ENCODE peak calls at places on chromosomes 2 and 18, in six cellular contexts. N is lung microvascular endothelial cell, G is A172, A is AG09319, X is substantia nigra, U is SIG-M5. S is an unnamed sample.

GRCh38 chr2:215411941-215412743 is 23.7 kb downstream of the FN1 start:
- DNase-seq in A (no peak), X (no peak), N (no peak), G (no peak), U (no peak), S (no peak)

GRCh38 chr2:168643979-168644378 is 158.5 kb upstream of the NOSTRIN start:
- DNase-seq in G (no peak), A (no peak), U (no peak), X (no peak), N (no peak), S (no peak)

GRCh38 chr2:100730290-100730868 is 89.6 kb upstream of the NPAS2 start:
- DNase-seq in A (peak; percentile 52), N (peak; percentile 83), X (no peak), G (peak; percentile 51), U (no peak), S (no peak)

GRCh38 chr2:226845717-226846116 is 9.9 kb downstream of the RHBDD1 start:
- DNase-seq in G (no peak), X (no peak), A (no peak), N (no peak), U (no peak), S (no peak)

GRCh38 chr2:99382163-99382562 is 45.0 kb downstream of the EIF5B start:
- DNase-seq in N (no peak), G (no peak), U (no peak), A (no peak), X (no peak), S (no peak)

GRCh38 chr18:44170208-44170880 is 510.3 kb upstream of the SETBP1 start:
- DNase-seq in N (no peak), A (no peak), X (no peak), G (no peak), U (no peak), S (no peak)

GRCh38 chr2:119910566-119910965 is 102.3 kb upstream of the EPB41L5 start:
- DNase-seq in U (no peak), G (no peak), A (no peak), N (peak; percentile 52), X (no peak), S (no peak)

GRCh38 chr2:215843579-215843978 is 169.8 kb downstream of the MREG start:
- DNase-seq in U (no peak), G (peak; percentile 77), A (no peak), N (peak; percentile 40), X (no peak), S (no peak)

GRCh38 chr18:76558881-76559667 is 64.0 kb upstream of the ZNF516 start:
- DNase-seq in N (no peak), U (no peak), G (no peak), X (no peak), A (no peak), S (no peak)

GRCh38 chr18:39274535-39274934 is 1708.9 kb upstream of the CELF4 start:
- DNase-seq in G (no peak), U (no peak), X (no peak), N (peak; percentile 19), A (no peak), S (no peak)

GRCh38 chr2:127164761-127165538 is 55.1 kb downstream of the CYP27C1 start:
- DNase-seq in A (no peak), N (no peak), G (no peak), X (no peak), U (no peak), S (no peak)

GRCh38 chr2:105397025-105397722 is 1.7 kb downstream of the FHL2 start:
- DNase-seq in N (no peak), X (no peak), G (no peak), U (no peak), A (no peak), S (no peak)

GRCh38 chr2:124027182-124027581 is 2.1 kb downstream of the CNTNAP5 start:
- DNase-seq in U (no peak), X (peak; percentile 9), N (peak; percentile 59), G (peak; percentile 42), A (no peak), S (no peak)

GRCh38 chr18:70411886-70412443 is 123.1 kb downstream of the SOCS6 start:
- DNase-seq in A (no peak), G (no peak), U (no peak), N (no peak), X (no peak), S (no peak)

GRCh38 chr2:240560480-240561324 is 545 bp downstream of the DUSP28 start:
- DNase-seq in X (peak; percentile 99), U (peak; percentile 74), A (peak; percentile 95), N (peak; percentile 98), G (peak; percentile 97), S (peak; percentile 97)

GRCh38 chr2:172102159-172102857 is 392 bp downstream of the DLX2 start:
- DNase-seq in U (peak; percentile 43), A (peak; percentile 92), G (no peak), N (no peak), X (no peak), S (no peak)

GRCh38 chr18:44599409-44599808 is 81.3 kb upstream of the SETBP1 start:
- DNase-seq in U (no peak), X (peak; percentile 84), G (peak; percentile 8), N (no peak), A (no peak), S (peak; percentile 37)

GRCh38 chr18:23228102-23229051 is 93.1 kb downstream of the CABLES1 start:
- DNase-seq in A (no peak), U (no peak), G (peak; percentile 38), N (peak; percentile 47), X (no peak), S (no peak)

GRCh38 chr2:159801925-159802324 is 3.9 kb upstream of the CD302 start:
- DNase-seq in U (peak; percentile 35), G (no peak), X (no peak), N (no peak), A (no peak), S (no peak)